ENCODE peak calls at places on chromosome 12, in six cellular contexts. U, Q, D, F, B and S are unnamed samples. For H3K36me3, the result is how much of the 10 kb centered on the place peaks cover.

GRCh38 chr12:126369487-126370463 is 1304.5 kb downstream of the AACS start:
- DNase-seq in U (no peak), Q (no peak), D (no peak), F (peak), B (no peak), S (no peak)

GRCh38 chr12:28463396-28463795 is 273.1 kb downstream of the CCDC91 start:
- DNase-seq in U (no peak), Q (no peak), D (no peak), F (no peak), B (no peak), S (no peak)

GRCh38 chr12:59382678-59383425 is 213.0 kb upstream of the SLC16A7 start:
- DNase-seq in U (no peak), Q (no peak), D (no peak), F (peak), B (no peak), S (no peak)

GRCh38 chr12:31780096-31780495 is 51.3 kb upstream of the AMN1 start:
- DNase-seq in U (no peak), Q (no peak), D (no peak), F (no peak), B (no peak), S (no peak)

GRCh38 chr12:114697246-114697716 is 13.3 kb upstream of the TBX3 start:
- DNase-seq in U (no peak), Q (no peak), D (no peak), F (no peak), B (no peak), S (no peak)

GRCh38 chr12:84825149-84825548 is 87.5 kb downstream of the SLC6A15 start:
- DNase-seq in U (no peak), Q (no peak), D (no peak), F (no peak), B (no peak), S (no peak)

GRCh38 chr12:76032043-76032981 is 736 bp upstream of the PHLDA1 start:
- DNase-seq in U (peak), Q (no peak), D (no peak), F (peak), B (no peak), S (no peak)

GRCh38 chr12:117583677-117584076 is 222.3 kb upstream of the NOS1 start:
- DNase-seq in U (no peak), Q (no peak), D (no peak), F (no peak), B (no peak), S (no peak)

GRCh38 chr12:31589896-31590729 is 823 bp downstream of the DENND5B start:
- DNase-seq in U (peak), Q (peak), D (peak), F (peak), B (peak), S (no peak)

GRCh38 chr12:20436367-20436766 is 68.0 kb downstream of the PDE3A start:
- DNase-seq in U (no peak), Q (no peak), D (no peak), F (no peak), B (no peak), S (no peak)

GRCh38 chr12:57111046-57111698 is at the start of gene STAT6:
- DNase-seq in U (peak), Q (peak), D (no peak), F (peak), B (peak), S (no peak)

GRCh38 chr12:1927751-1928351 is 9.4 kb upstream of the CACNA2D4 start:
- DNase-seq in U (peak), Q (no peak), D (no peak), F (no peak), B (no peak), S (no peak)

GRCh38 chr12:48954781-48955501 is 2.3 kb downstream of the ARF3 start:
- DNase-seq in U (no peak), Q (no peak), D (no peak), F (no peak), B (no peak), S (no peak)

GRCh38 chr12:88272456-88272855 is 130.3 kb downstream of the TMTC3 start:
- DNase-seq in U (no peak), Q (no peak), D (no peak), F (no peak), B (no peak), S (no peak)

GRCh38 chr12:80576641-80577418 is 130.6 kb upstream of the MYF6 start:
- DNase-seq in U (no peak), Q (no peak), D (no peak), F (no peak), B (no peak), S (no peak)

GRCh38 chr12:117036046-117036445 is 63.2 kb downstream of the TESC start:
- DNase-seq in U (peak), Q (no peak), D (no peak), F (no peak), B (no peak), S (no peak)

GRCh38 chr12:89874146-89874545 is 165.5 kb upstream of the ATP2B1 start:
- DNase-seq in U (peak), Q (peak), D (no peak), F (peak), B (no peak), S (no peak)

GRCh38 chr12:92146497-92146828 is 817 bp upstream of the BTG1 start:
- DNase-seq in U (no peak), Q (no peak), D (no peak), F (peak), B (no peak), S (no peak)

GRCh38 chr12:92145481-92145730 is 240 bp downstream of the BTG1 start:
- DNase-seq in U (no peak), Q (peak), D (no peak), F (no peak), B (no peak), S (no peak)

GRCh38 chr12:92147491-92147890 is 1.8 kb upstream of the BTG1 start:
- DNase-seq in U (no peak), Q (no peak), D (no peak), F (peak), B (no peak), S (no peak)

GRCh38 chr12:92145731-92146496 is at the start of gene BTG1:
- DNase-seq in U (peak), Q (peak), D (peak), F (peak), B (peak), S (peak)

GRCh38 chr12:92146865-92147264 is 1.2 kb upstream of the BTG1 start:
- DNase-seq in U (no peak), Q (no peak), D (no peak), F (peak), B (no peak), S (no peak)
- H3K4me3 ChIP-seq in U (peak), Q (peak), D (peak), F (peak), B (peak), S (peak)

GRCh38 chr12:132125736-132126135 is 18.4 kb downstream of the DDX51 start:
- DNase-seq in U (no peak), Q (no peak), D (no peak), F (no peak), B (no peak), S (no peak)

GRCh38 chr12:132124766-132125425 is 19.2 kb downstream of the DDX51 start:
- DNase-seq in U (no peak), Q (no peak), D (no peak), F (no peak), B (no peak), S (no peak)

GRCh38 chr12:132123970-132124765 is 20.0 kb downstream of the DDX51 start:
- DNase-seq in U (no peak), Q (no peak), D (no peak), F (no peak), B (no peak), S (no peak)

GRCh38 chr12:132129007-132129406 is 15.1 kb downstream of the DDX51 start:
- DNase-seq in U (no peak), Q (no peak), D (no peak), F (no peak), B (no peak), S (no peak)

GRCh38 chr12:132127041-132127440 is 17.1 kb downstream of the DDX51 start:
- DNase-seq in U (no peak), Q (no peak), D (no peak), F (no peak), B (no peak), S (no peak)
- H3K36me3 ChIP-seq in U (half or more), Q (under half), D (under half), F (under half), B (under half), S (under half)

DNA sequence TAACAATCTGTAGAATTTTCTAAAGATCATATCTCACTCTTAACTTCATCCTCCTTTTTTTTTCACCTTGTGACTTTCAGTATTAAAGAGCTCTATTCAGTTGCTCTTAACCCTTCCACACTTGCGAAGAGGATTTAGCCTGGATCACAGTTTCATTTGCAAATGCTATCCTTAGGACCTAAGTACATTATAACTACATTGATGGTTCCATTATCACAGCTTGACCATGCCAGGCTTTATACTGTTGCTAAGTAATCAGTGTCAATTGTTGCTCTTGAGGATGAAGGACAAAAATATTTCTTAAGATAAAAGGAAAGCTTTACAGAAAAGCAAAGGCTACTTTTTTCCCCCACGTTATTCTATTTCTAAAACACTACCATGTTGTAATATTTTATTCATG is 122.2 kb downstream of the PDZRN4 start:
- DNase-seq in U (no peak), Q (no peak), D (no peak), F (no peak), B (peak), S (no peak)
- TF ChIP-seq CTCF in U (no peak), Q (no peak), D (no peak), F (no peak), B (no peak), S (no peak)

GRCh38 chr12:11731042-11731357 is 81.5 kb downstream of the ETV6 start:
- DNase-seq in U (no peak), Q (no peak), D (no peak), F (no peak), B (no peak), S (no peak)

GRCh38 chr12:11731455-11731854 is 82.0 kb downstream of the ETV6 start:
- DNase-seq in U (no peak), Q (no peak), D (no peak), F (no peak), B (no peak), S (no peak)

GRCh38 chr12:11732760-11733159 is 83.3 kb downstream of the ETV6 start:
- DNase-seq in U (no peak), Q (no peak), D (no peak), F (no peak), B (no peak), S (no peak)

GRCh38 chr12:11730299-11731041 is 81.0 kb downstream of the ETV6 start:
- DNase-seq in U (no peak), Q (no peak), D (peak), F (no peak), B (no peak), S (no peak)

GRCh38 chr12:11732023-11732422 is 82.5 kb downstream of the ETV6 start:
- DNase-seq in U (no peak), Q (no peak), D (no peak), F (no peak), B (no peak), S (no peak)
- H3K4me3 ChIP-seq in U (no peak), Q (no peak), D (no peak), F (no peak), B (no peak), S (no peak)

GRCh38 chr12:120460157-120460556 is 9.4 kb downstream of the SRSF9 start:
- DNase-seq in U (no peak), Q (no peak), D (no peak), F (no peak), B (no peak), S (no peak)
- H3K36me3 ChIP-seq in U (half or more), Q (under half), D (half or more), F (under half), B (half or more), S (under half)

DNA sequence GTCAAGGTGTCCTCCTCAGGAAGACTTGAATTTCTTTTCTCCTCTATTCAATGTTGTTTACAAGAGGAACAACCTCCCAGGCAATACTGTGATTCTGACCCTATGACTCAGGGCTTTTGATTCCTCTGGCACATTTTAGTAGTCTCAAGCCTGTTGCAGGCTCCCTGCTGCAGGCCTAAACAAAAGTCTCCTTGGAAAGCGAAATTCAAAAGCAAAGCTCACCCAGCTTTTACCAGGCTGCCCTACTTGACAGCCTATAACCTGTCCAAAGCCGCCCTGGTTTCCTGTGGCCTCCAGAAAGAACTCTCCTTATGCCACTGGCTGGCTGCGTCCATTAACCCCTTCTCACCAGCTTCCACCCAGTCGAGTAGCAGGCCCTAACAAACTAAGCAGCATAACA is 11.6 kb downstream of the FGD6 start:
- DNase-seq in U (no peak), Q (no peak), D (no peak), F (peak), B (no peak), S (peak)
- TF ChIP-seq CTCF in U (no peak), Q (no peak), D (no peak), F (no peak), B (no peak), S (no peak)

DNA sequence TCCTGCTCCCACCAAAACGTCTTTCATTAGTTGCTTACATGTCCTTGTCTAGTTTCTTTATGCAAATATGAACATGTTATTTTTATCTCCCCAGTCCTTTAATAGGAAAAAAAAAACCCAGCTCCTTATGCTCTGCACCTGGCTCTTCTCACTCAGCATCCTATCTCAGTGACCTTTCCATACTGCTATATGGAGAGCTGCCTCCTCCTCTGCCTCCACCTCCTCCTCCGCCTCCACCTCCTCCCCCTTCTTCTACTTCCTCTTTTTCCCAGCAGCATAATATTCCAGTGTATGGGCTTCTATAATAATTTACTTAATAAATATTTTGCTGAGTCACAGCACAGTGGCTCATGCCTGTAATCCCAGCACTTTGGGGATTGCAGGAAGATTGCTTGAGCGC is 31.5 kb downstream of the ABCB9 start:
- DNase-seq in U (no peak), Q (no peak), D (no peak), F (no peak), B (no peak), S (no peak)
- H3K4me3 ChIP-seq in U (no peak), Q (no peak), D (no peak), F (no peak), B (no peak), S (no peak)